ENCODE peak calls at places on chromosomes 7 and 10, in ten cellular contexts. T is PC-3, X is fibroblast of the aortic adventitia, B is MM.1S, W is GM12865, G is fibroblast of mammary gland, E is HCT116, O is AG09309, Q is astrocyte of the spinal cord, D is pancreas. L is an unnamed sample.

GRCh38 chr10:104445359-104445758 is 91.7 kb downstream of the CFAP58 start:
- DNase-seq in T (peak; percentile 41), X (peak; percentile 77), B (no peak), W (no peak), G (peak; percentile 92), E (no peak), O (peak; percentile 44), Q (peak; percentile 87), D (no peak), L (peak; percentile 89)

GRCh38 chr7:116327751-116328150 is 117.4 kb downstream of the TES start:
- DNase-seq in T (peak; percentile 37), X (peak; percentile 34), B (no peak), W (no peak), G (peak; percentile 96), E (peak; percentile 29), O (no peak), Q (peak; percentile 96), D (no peak), L (peak; percentile 98)

GRCh38 chr10:7258948-7259523 is 151.8 kb downstream of the SFMBT2 start:
- DNase-seq in T (no peak), X (no peak), B (no peak), W (peak; percentile 57), G (no peak), E (no peak), O (no peak), Q (peak; percentile 64), D (no peak), L (no peak)

GRCh38 chr10:112562803-112563663 is 116.0 kb downstream of the VTI1A start:
- DNase-seq in T (peak; percentile 70), X (no peak), B (no peak), W (no peak), G (no peak), E (no peak), O (no peak), Q (no peak), D (no peak), L (peak; percentile 39)

GRCh38 chr10:43078986-43079273 is 2.1 kb downstream of the RET start:
- DNase-seq in T (no peak), X (peak; percentile 3), B (no peak), W (peak; percentile 22), G (no peak), E (no peak), O (no peak), Q (no peak), D (no peak), L (peak; percentile 15)

GRCh38 chr7:296546-296945 is 6.6 kb downstream of the FOXL3 start:
- DNase-seq in T (no peak), X (no peak), B (no peak), W (no peak), G (no peak), E (no peak), O (no peak), Q (no peak), D (no peak), L (no peak)

GRCh38 chr7:57404343-57404966 is 45.5 kb upstream of the ZNF716 start:
- DNase-seq in T (peak; percentile 52), X (no peak), B (no peak), W (no peak), G (peak; percentile 22), E (no peak), O (no peak), Q (no peak), D (peak; percentile 63), L (no peak)

GRCh38 chr7:12133865-12134264 is 77.2 kb upstream of the TMEM106B start:
- DNase-seq in T (no peak), X (no peak), B (no peak), W (no peak), G (no peak), E (no peak), O (no peak), Q (no peak), D (no peak), L (no peak)

GRCh38 chr10:31752167-31752566 is 176.5 kb downstream of the ARHGAP12 start:
- DNase-seq in T (no peak), X (no peak), B (no peak), W (no peak), G (no peak), E (no peak), O (no peak), Q (no peak), D (no peak), L (no peak)

GRCh38 chr10:31753681-31754080 is 174.9 kb downstream of the ARHGAP12 start:
- DNase-seq in T (no peak), X (no peak), B (no peak), W (no peak), G (no peak), E (no peak), O (no peak), Q (no peak), D (no peak), L (no peak)

GRCh38 chr10:31749981-31750850 is 178.4 kb downstream of the ARHGAP12 start:
- DNase-seq in T (no peak), X (no peak), B (no peak), W (no peak), G (no peak), E (no peak), O (no peak), Q (peak; percentile 42), D (peak; percentile 85), L (peak; percentile 44)

GRCh38 chr10:31749293-31749692 is 179.3 kb downstream of the ARHGAP12 start:
- DNase-seq in T (no peak), X (no peak), B (no peak), W (no peak), G (no peak), E (no peak), O (no peak), Q (peak; percentile 51), D (peak; percentile 69), L (no peak)

DNA sequence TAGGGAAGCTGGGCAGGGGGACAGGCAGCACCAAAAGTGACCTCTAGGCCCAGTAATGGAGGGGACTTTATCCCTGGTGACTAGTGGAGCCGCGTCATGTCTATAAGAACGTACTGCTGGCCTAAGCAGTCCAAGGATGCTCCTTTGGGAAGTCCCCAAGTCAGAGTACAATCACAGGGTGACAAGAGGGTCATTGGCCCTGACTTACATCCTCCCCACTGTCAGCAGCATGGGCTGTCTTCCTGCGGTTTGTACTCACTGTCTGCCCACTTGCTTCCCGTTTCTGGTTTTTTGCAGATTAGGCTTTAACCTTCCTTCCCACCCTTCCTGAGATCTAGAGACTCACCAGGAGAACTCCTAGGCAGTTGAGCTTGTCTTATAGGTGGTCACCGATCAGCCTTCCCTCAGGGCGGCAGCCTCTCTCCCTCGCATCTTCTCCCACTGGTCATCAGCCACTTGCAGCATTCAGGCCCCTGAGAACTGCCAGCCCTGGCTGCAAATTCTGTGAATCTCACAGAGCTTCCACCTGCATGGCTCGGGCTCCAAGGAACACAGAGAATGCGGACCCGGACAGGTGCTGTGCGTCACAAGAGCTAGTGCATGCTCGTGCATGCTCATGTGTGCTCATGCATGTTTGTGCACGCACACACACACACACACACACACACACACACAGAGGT is 177.1 kb downstream of the ARHGAP12 start:
- DNase-seq in T (no peak), X (no peak), B (no peak), W (no peak), G (no peak), E (no peak), O (no peak), Q (no peak), D (no peak), L (no peak)
- H3K4me3 ChIP-seq in T (no peak overlapping the region), X (no peak overlapping the region), B (no peak overlapping the region), W (no peak overlapping the region), G (no peak overlapping the region), E (no peak overlapping the region), O (no peak overlapping the region), Q (no peak overlapping the region), D (no peak overlapping the region), L (no peak overlapping the region)

GRCh38 chr10:115949282-115949844 is 323.6 kb downstream of the GFRA1 start:
- DNase-seq in T (no peak), X (no peak), B (no peak), W (no peak), G (no peak), E (no peak), O (no peak), Q (no peak), D (no peak), L (no peak)

GRCh38 chr10:115947104-115947503 is 325.9 kb downstream of the GFRA1 start:
- DNase-seq in T (peak; percentile 3), X (peak; percentile 77), B (no peak), W (no peak), G (no peak), E (no peak), O (peak; percentile 47), Q (peak; percentile 52), D (no peak), L (peak; percentile 44)

GRCh38 chr10:115945696-115946445 is 327.1 kb downstream of the GFRA1 start:
- DNase-seq in T (no peak), X (no peak), B (no peak), W (no peak), G (no peak), E (no peak), O (no peak), Q (peak; percentile 22), D (no peak), L (peak; percentile 35)

GRCh38 chr10:115950320-115950719 is 322.7 kb downstream of the GFRA1 start:
- DNase-seq in T (no peak), X (peak; percentile 90), B (no peak), W (no peak), G (peak; percentile 66), E (no peak), O (peak; percentile 37), Q (peak; percentile 81), D (no peak), L (peak; percentile 75)

DNA sequence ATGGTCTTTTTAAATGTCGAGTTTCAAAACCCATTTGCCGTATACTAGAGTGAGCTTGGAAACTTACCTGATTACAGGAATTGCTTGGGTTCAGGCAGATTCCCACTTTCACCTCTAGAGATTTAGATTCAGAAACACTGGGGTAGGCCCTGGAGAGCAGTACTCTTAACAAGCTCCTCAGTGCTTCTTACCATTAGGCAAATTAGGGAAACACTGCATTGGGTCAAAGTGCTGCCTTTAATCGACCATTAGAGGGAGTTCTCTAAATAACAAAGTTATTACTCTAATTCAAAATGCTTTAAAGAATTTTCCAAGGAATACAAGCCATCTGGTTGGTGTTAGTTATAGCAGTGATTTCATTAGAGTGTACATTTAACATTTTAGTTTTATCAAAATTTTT is 324.6 kb downstream of the GFRA1 start:
- DNase-seq in T (peak; percentile 8), X (peak; percentile 47), B (peak; percentile 14), W (peak; percentile 7), G (peak; percentile 34), E (no peak), O (no peak), Q (peak; percentile 29), D (no peak), L (peak; percentile 35)
- TF ChIP-seq CTCF in T (peak; percentile 26), X (peak; percentile 48), B (peak; percentile 38), W (peak; percentile 1), G (peak; percentile 40), E (peak; percentile 31), O (peak; percentile 45), Q (peak; percentile 31), D (no peak), L (peak; percentile 39)

GRCh38 chr10:97038688-97039087 is 147.1 kb downstream of the SLIT1 start:
- DNase-seq in T (no peak), X (no peak), B (no peak), W (no peak), G (no peak), E (no peak), O (no peak), Q (no peak), D (no peak), L (no peak)

GRCh38 chr10:97034958-97035769 is 150.6 kb downstream of the SLIT1 start:
- DNase-seq in T (no peak), X (no peak), B (no peak), W (no peak), G (no peak), E (no peak), O (no peak), Q (no peak), D (no peak), L (no peak)

GRCh38 chr10:97040248-97040584 is 145.5 kb downstream of the SLIT1 start:
- DNase-seq in T (no peak), X (no peak), B (no peak), W (no peak), G (no peak), E (no peak), O (no peak), Q (no peak), D (no peak), L (no peak)

GRCh38 chr10:97039538-97040247 is 146.1 kb downstream of the SLIT1 start:
- DNase-seq in T (no peak), X (no peak), B (no peak), W (no peak), G (no peak), E (no peak), O (no peak), Q (no peak), D (no peak), L (no peak)

DNA sequence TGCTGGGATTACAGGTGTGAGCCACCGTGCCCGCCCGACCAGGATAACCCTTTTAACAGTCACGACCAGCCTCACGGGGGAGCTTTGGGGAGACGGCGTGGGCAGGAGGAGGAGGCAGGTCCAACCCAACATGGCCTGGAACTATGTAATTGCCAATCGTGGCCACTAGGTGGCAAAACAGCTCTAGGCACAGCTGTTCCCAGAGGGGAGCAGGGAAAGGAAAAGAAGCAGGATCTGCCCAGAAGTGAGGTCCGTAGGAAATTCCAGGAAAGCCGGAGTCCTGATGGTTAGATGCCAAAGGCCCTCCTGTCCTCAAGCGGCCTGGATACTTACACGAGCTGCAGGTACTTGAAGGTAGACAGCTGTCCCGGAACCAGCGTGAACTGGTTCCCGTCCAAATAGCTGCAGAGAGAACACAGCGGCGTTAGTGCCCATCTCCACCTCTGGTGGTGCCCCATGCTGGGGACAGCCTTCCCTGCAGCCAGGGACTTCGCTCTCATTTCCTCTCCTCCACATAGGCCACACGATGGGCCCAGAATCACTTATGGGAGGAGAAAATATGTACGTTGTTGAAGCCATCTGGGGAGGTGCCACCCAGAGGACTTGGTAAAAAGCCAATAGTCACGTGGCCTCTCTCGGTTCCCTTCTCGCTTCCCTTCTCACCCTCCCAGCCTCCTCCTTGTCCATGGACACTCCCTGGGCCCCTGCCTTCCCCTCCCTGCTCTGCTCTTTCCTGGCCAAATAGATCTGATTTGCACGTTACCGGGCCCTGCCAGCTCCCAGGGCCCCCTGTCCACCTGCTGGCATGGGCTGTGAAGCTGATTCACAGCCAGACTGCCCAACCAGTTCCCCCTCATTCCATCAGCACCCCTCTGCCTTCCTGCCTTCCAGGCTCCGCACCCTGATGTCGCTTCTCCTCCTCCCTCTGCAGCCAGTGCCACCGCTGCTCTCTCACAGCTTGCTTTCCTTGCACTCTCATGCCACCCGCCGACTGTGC is 148.1 kb downstream of the SLIT1 start:
- DNase-seq in T (peak; percentile 88), X (peak; percentile 84), B (peak; percentile 70), W (peak; percentile 81), G (peak; percentile 80), E (peak; percentile 89), O (peak; percentile 35), Q (peak; percentile 73), D (peak; percentile 82), L (peak; percentile 80)
- H3K4me3 ChIP-seq in T (peak overlapping the region; percentile 49), X (peak overlapping the region; percentile 62), B (peak overlapping the region; percentile 55), W (peak overlapping the region; percentile 50), G (peak overlapping the region; percentile 33), E (peak overlapping the region; percentile 38), O (peak overlapping the region; percentile 35), Q (peak overlapping the region; percentile 26), D (peak overlapping the region; percentile 24), L (peak overlapping the region; percentile 43)

GRCh38 chr10:115711306-115711705 is 561.7 kb downstream of the GFRA1 start:
- DNase-seq in T (no peak), X (no peak), B (no peak), W (no peak), G (no peak), E (no peak), O (no peak), Q (no peak), D (no peak), L (no peak)

GRCh38 chr10:115710136-115710535 is 562.9 kb downstream of the GFRA1 start:
- DNase-seq in T (no peak), X (no peak), B (no peak), W (no peak), G (no peak), E (no peak), O (no peak), Q (no peak), D (no peak), L (no peak)

DNA sequence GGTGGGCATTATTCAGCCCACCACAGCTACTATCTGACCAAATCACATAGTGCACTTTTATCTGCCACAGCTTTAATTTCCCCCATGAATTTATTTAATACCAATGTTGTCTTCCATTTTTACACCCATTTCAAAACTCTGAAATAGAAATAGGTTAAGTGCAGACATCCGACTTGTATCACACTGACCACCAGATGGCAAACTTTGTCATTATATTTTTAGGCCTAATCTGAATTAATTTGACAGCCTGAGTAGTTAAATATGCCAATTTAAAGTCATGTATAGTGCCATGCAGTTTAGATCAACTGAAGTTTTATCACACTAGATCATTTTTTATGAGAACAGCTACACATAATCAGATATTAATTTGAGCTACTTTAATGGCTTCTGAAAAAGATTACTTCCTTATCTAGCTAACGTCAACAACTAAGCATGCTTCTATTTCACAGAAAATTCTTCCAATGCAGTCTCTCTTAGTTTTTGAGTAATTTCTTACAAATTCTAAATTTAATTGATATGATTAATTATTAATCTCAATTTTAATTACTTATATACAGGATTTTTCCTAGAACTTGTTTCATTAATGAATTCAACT is 566.4 kb downstream of the GFRA1 start:
- DNase-seq in T (peak; percentile 35), X (peak; percentile 44), B (peak; percentile 39), W (peak; percentile 9), G (peak; percentile 51), E (peak; percentile 12), O (peak; percentile 5), Q (peak; percentile 52), D (no peak), L (peak; percentile 28)
- TF ChIP-seq CTCF in T (peak; percentile 60), X (peak; percentile 49), B (peak; percentile 67), W (peak; percentile 16), G (peak; percentile 51), E (peak; percentile 84), O (peak; percentile 48), Q (peak; percentile 52), D (peak; percentile 15), L (peak; percentile 29)

L was measured in cardiac fibroblast.